ENCODE peak calls at places on chromosomes 4 and X, in eight cellular contexts. J is stimulated activated CD4-positive, alpha-beta T cell treated with anti-CD3 and anti-CD28 coated beads, Interleukin-1b, Interleukin-23, amount 100 ng/mL, for 48 hours; D is IMR-90; A is omental fat pad; O is natural killer cell; Q is activated CD4-positive, alpha-beta T cell treated with anti-CD3 and anti-CD28 coated beads, Interleukin-2, amount 50 U/mL, for 1 hour; P is EL; N is testis. H is an unnamed sample.

GRCh38 chr4:146165840-146166239 is 9.7 kb upstream of the LSM6 start:
- DNase-seq in A (no peak), Q (no peak), O (no peak), N (no peak), D (peak), P (peak), J (no peak), H (no peak)

GRCh38 chr4:72631296-72631695 is 62.3 kb upstream of the ADAMTS3 start:
- DNase-seq in A (peak), P (peak), N (peak), O (no peak), Q (no peak), D (peak), J (no peak), H (no peak)

GRCh38 chrX:12249997-12250396 is 111.7 kb downstream of the FRMPD4 start:
- DNase-seq in A (no peak), J (no peak), P (no peak), Q (no peak), N (no peak), D (peak), O (no peak), H (no peak)

GRCh38 chr4:15396157-15396800 is 31.6 kb upstream of the C1QTNF7 start:
- DNase-seq in D (peak), P (peak), A (no peak), N (peak), O (peak), Q (peak), J (peak), H (peak)

GRCh38 chr4:15400276-15400675 is 27.6 kb upstream of the C1QTNF7 start:
- DNase-seq in P (no peak), N (no peak), Q (no peak), D (no peak), J (no peak), A (no peak), O (no peak), H (no peak)

GRCh38 chrX:68939868-68940267 is 111.0 kb downstream of the EFNB1 start:
- DNase-seq in A (no peak), N (no peak), D (no peak), P (no peak), O (no peak), J (no peak), Q (no peak), H (peak)

GRCh38 chrX:110286126-110286525 is 31.8 kb downstream of the AMMECR1 start:
- DNase-seq in P (peak), N (no peak), O (no peak), Q (no peak), A (no peak), J (no peak), D (peak), H (no peak)

GRCh38 chrX:22950278-22951266 is 49.2 kb upstream of the DDX53 start:
- DNase-seq in J (no peak), N (peak), Q (no peak), D (peak), O (no peak), A (no peak), P (peak), H (no peak)

GRCh38 chrX:48956728-48957414 is 536 bp downstream of the OTUD5 start:
- DNase-seq in Q (peak), N (peak), P (no peak), O (peak), D (no peak), A (no peak), J (peak), H (peak)

GRCh38 chr4:46909078-46909477 is at the start of gene COX7B2:
- DNase-seq in N (peak), P (no peak), A (no peak), Q (no peak), D (no peak), O (no peak), J (no peak), H (no peak)

GRCh38 chr4:88858752-88859151 is 161.1 kb upstream of the NAP1L5 start:
- DNase-seq in J (no peak), P (no peak), N (peak), D (no peak), A (no peak), Q (no peak), O (no peak), H (no peak)

GRCh38 chrX:9367437-9367836 is 97.4 kb upstream of the TBL1X start:
- DNase-seq in Q (no peak), P (no peak), D (no peak), A (no peak), N (no peak), O (no peak), J (no peak), H (no peak)

GRCh38 chrX:30065226-30065625 is 150.1 kb upstream of the MAGEB2 start:
- DNase-seq in P (peak), A (no peak), N (no peak), J (no peak), Q (no peak), D (peak), O (no peak), H (no peak)

GRCh38 chr4:145930592-145930991 is 8.0 kb downstream of the ZNF827 start:
- DNase-seq in O (no peak), Q (no peak), A (no peak), D (no peak), J (no peak), N (peak), P (no peak), H (no peak)

H was measured in activated T-cell treated with anti-CD3 and anti-CD28 coated beads, Interleukin-2, amount 50 U/mL, for 48 hours.